ENCODE peak calls at places on chromosomes 4 and X, in nine cellular contexts. W is PC-3; F is fibroblast of pulmonary artery; N is upper lobe of left lung; E is left ventricle myocardium inferior; I is CD8-positive, alpha-beta T cell; X is cardiac fibroblast; H is tibial artery; P is heart left ventricle. U is an unnamed sample.

GRCh38 chrX:82163701-82164100 is 961.8 kb downstream of the SH3BGRL start:
- DNase-seq in X (no peak), N (no peak), W (peak), H (no peak), I (no peak), F (no peak), P (no peak), E (no peak), U (peak)

GRCh38 chr4:3420606-3420955 is 21.2 kb upstream of the HGFAC start:
- DNase-seq in P (peak), F (no peak), I (no peak), N (peak), X (no peak), H (no peak), W (no peak), E (peak), U (no peak)

GRCh38 chrX:24242649-24243556 is 71.0 kb downstream of the SUPT20HL2 start:
- DNase-seq in X (peak), N (no peak), E (peak), W (no peak), F (peak), H (peak), I (no peak), P (peak), U (peak)

GRCh38 chr4:106854970-106855369 is 181.1 kb downstream of the DKK2 start:
- DNase-seq in E (no peak), X (no peak), H (no peak), N (no peak), F (no peak), I (no peak), W (no peak), P (no peak), U (peak)

GRCh38 chr4:120658772-120659171 is 263.8 kb downstream of the PRDM5 start:
- DNase-seq in N (no peak), E (no peak), I (no peak), P (no peak), W (no peak), X (peak), F (peak), H (no peak), U (no peak)

GRCh38 chr4:183797445-183798248 is 107.5 kb upstream of the STOX2 start:
- DNase-seq in F (peak), H (no peak), P (peak), W (no peak), I (no peak), N (peak), X (peak), E (peak), U (peak)

GRCh38 chr4:139942284-139942683 is 211.7 kb downstream of the MAML3 start:
- DNase-seq in P (no peak), H (no peak), X (no peak), W (no peak), N (no peak), I (no peak), E (no peak), F (no peak), U (no peak)

GRCh38 chr4:37685211-37685725 is 908 bp downstream of the RELL1 start:
- DNase-seq in E (no peak), H (no peak), F (peak), I (peak), P (no peak), X (peak), N (no peak), W (no peak), U (peak)

GRCh38 chrX:42027367-42028025 is 104.1 kb upstream of the CASK start:
- DNase-seq in I (no peak), F (no peak), W (no peak), P (no peak), N (no peak), H (no peak), X (no peak), E (no peak), U (no peak)

GRCh38 chr4:2914220-2915126 is 48.7 kb downstream of the NOP14 start:
- DNase-seq in X (no peak), F (no peak), I (peak), E (no peak), H (no peak), P (no peak), N (no peak), W (no peak), U (no peak)

GRCh38 chr4:30837131-30837539 is 117.0 kb downstream of the PCDH7 start:
- DNase-seq in I (no peak), N (no peak), W (no peak), H (no peak), P (no peak), F (peak), X (peak), E (no peak), U (no peak)

GRCh38 chrX:50876551-50876950 is 34.0 kb upstream of the BMP15 start:
- DNase-seq in E (no peak), H (no peak), N (no peak), I (no peak), W (no peak), P (no peak), X (no peak), F (no peak), U (no peak)

GRCh38 chr4:53558061-53558801 is 33.1 kb downstream of the LNX1 start:
- DNase-seq in I (no peak), N (no peak), X (peak), P (no peak), E (no peak), W (peak), F (peak), H (no peak), U (peak)

GRCh38 chrX:140433582-140433981 is 71.3 kb downstream of the SOX3 start:
- DNase-seq in P (no peak), E (no peak), N (no peak), X (no peak), I (no peak), H (no peak), F (no peak), W (no peak), U (peak)

GRCh38 chrX:65406532-65406931 is 128.1 kb downstream of the LAS1L start:
- DNase-seq in X (no peak), E (no peak), P (no peak), N (peak), H (no peak), F (no peak), I (peak), W (no peak), U (no peak)

GRCh38 chrX:118745570-118745969 is 18.2 kb downstream of the IL13RA1 start:
- DNase-seq in F (peak), E (no peak), I (no peak), P (no peak), N (no peak), W (no peak), H (no peak), X (peak), U (no peak)

GRCh38 chrX:84219551-84219950 is 31.6 kb upstream of the RPS6KA6 start:
- DNase-seq in P (no peak), E (no peak), I (no peak), F (no peak), X (no peak), H (no peak), N (no peak), W (no peak), U (no peak)

GRCh38 chrX:39903937-39904336 is 193.8 kb downstream of the BCOR start:
- DNase-seq in F (peak), X (peak), H (no peak), W (peak), E (no peak), I (no peak), N (no peak), P (no peak), U (peak)

GRCh38 chrX:78455901-78456300 is 128.5 kb upstream of the CYSLTR1 start:
- DNase-seq in H (no peak), E (no peak), W (peak), X (no peak), F (peak), N (no peak), P (no peak), I (no peak), U (no peak)

GRCh38 chr4:73676881-73677323 is 56.7 kb upstream of the RASSF6 start:
- DNase-seq in H (no peak), F (peak), W (peak), X (peak), P (peak), I (no peak), E (no peak), N (no peak), U (no peak)

GRCh38 chrX:153953342-153953830 is 8.9 kb upstream of the RENBP start:
- DNase-seq in E (peak), N (no peak), W (peak), I (peak), X (peak), P (peak), F (peak), H (peak), U (peak)

GRCh38 chr4:6087669-6088068 is 69.4 kb upstream of the C4orf50 start:
- DNase-seq in E (no peak), H (no peak), N (no peak), F (peak), X (peak), P (no peak), I (no peak), W (peak), U (peak)

GRCh38 chr4:158671665-158671914 is at the start of gene C4orf46:
- DNase-seq in N (peak), W (peak), H (no peak), P (no peak), E (no peak), X (no peak), F (no peak), I (no peak), U (no peak)

GRCh38 chr4:82431026-82431745 is 796 bp downstream of the ENOPH1 start:
- DNase-seq in W (peak), N (peak), I (peak), F (peak), P (peak), E (no peak), H (no peak), X (peak), U (peak)

GRCh38 chr4:32830160-32830559 is 2110.0 kb downstream of the PCDH7 start:
- DNase-seq in F (no peak), P (no peak), I (no peak), H (no peak), W (no peak), X (no peak), E (no peak), N (no peak), U (no peak)

GRCh38 chr4:48546336-48546735 is 56.3 kb downstream of the ZAR1 start:
- DNase-seq in X (peak), E (no peak), W (peak), H (no peak), P (no peak), F (peak), N (no peak), I (no peak), U (peak)

GRCh38 chr4:96355414-96355813 is 515.5 kb downstream of the PDHA2 start:
- DNase-seq in W (no peak), P (no peak), I (no peak), F (no peak), N (no peak), E (no peak), X (no peak), H (no peak), U (no peak)

GRCh38 chr4:7867191-7867590 is 72.5 kb downstream of the AFAP1 start:
- DNase-seq in I (no peak), P (no peak), H (no peak), X (no peak), F (no peak), W (no peak), N (peak), E (no peak), U (no peak)

GRCh38 chrX:47264507-47265173 is 31.8 kb downstream of the USP11 start:
- DNase-seq in X (peak), H (no peak), W (peak), N (no peak), I (no peak), F (peak), E (no peak), P (no peak), U (peak)

GRCh38 chr4:147362868-147363440 is 117.9 kb upstream of the EDNRA start:
- DNase-seq in E (peak), W (peak), I (no peak), X (peak), P (peak), H (peak), N (no peak), F (peak), U (peak)

DNA sequence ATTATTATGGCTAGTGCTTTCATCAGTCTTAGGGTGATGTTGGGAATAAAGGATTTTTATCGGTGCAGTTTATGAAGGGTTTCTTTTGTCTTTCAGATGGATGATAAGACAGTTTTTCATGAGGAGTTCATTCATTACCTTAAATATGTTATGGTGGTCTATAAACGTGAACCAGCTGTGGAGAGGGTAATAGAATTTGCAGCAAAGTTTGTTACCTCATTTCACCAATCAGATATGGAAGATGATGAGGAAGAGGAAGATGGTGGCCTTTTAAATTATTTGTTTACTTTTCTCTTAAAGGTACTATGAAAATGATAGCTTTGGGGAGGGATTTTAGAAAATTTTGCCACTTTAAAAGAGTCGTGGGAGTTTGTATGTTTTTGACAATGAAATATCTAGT is 1.3 kb downstream of the NCAPG start:
- DNase-seq in P (no peak), X (no peak), F (no peak), I (no peak), E (no peak), H (no peak), W (no peak), N (no peak), U (no peak)
- H3K4me3 ChIP-seq in P (peak), X (peak), F (peak), I (no peak), E (no peak), H (no peak), W (peak), N (peak), U (peak)

GRCh38 chr4:170128219-170128804 is 38.6 kb upstream of the AADAT start:
- DNase-seq in H (no peak), W (no peak), I (no peak), F (no peak), X (no peak), N (no peak), P (no peak), E (no peak), U (no peak)
- H3K4me3 ChIP-seq in H (no peak), W (no peak), I (no peak), F (no peak), X (no peak), N (no peak), P (no peak), E (no peak), U (no peak)

DNA sequence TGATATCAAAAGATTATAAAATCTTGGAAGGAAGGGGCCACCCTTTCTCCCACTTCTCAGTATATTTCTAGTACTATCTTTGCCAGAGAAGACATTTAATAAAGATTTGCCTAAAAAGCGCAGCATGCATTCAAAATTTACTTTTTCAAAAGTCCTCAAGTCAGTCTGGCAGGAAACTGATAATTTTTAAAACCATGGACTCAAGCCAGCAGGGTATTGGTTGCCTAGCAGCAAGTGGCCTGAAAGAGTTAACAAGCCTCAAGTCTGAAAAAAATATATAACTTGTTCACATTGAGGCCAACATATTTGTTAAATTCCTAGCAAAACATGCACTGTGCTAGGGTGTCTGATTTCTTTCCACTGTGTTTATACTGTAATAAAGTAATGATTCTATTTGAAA is 218.4 kb upstream of the FGF13 start:
- DNase-seq in W (no peak), N (no peak), E (no peak), F (no peak), H (no peak), P (no peak), X (no peak), I (no peak), U (no peak)
- H3K4me3 ChIP-seq in W (no peak), N (no peak), E (no peak), F (no peak), H (no peak), P (no peak), X (no peak), I (no peak), U (no peak)

GRCh38 chr4:168498259-168498658 is 1.4 kb downstream of the PALLD start:
- DNase-seq in X (no peak), E (no peak), N (no peak), H (no peak), W (no peak), F (peak), I (no peak), P (no peak), U (no peak)
- H3K4me3 ChIP-seq in X (no peak), E (peak), N (no peak), H (no peak), W (no peak), F (no peak), I (no peak), P (peak), U (no peak)

GRCh38 chr4:46389301-46389761 is 597 bp downstream of the GABRA2 start:
- DNase-seq in W (no peak), P (no peak), E (no peak), H (no peak), N (no peak), F (peak), I (no peak), X (peak), U (no peak)
- H3K4me3 ChIP-seq in W (no peak), P (peak), E (peak), H (peak), N (peak), F (peak), I (no peak), X (no peak), U (no peak)

GRCh38 chr4:54571762-54572542 is 85.8 kb upstream of the KIT start:
- DNase-seq in W (no peak), N (no peak), H (no peak), E (no peak), I (no peak), X (no peak), F (no peak), P (no peak), U (no peak)

GRCh38 chr4:54568184-54568583 is 89.6 kb upstream of the KIT start:
- DNase-seq in E (no peak), F (peak), H (no peak), I (no peak), W (peak), N (no peak), X (peak), P (no peak), U (peak)

GRCh38 chr4:54567327-54567726 is 90.4 kb upstream of the KIT start:
- DNase-seq in F (no peak), X (no peak), N (no peak), I (no peak), P (no peak), E (no peak), W (no peak), H (no peak), U (no peak)

GRCh38 chr4:54571293-54571723 is 86.4 kb upstream of the KIT start:
- DNase-seq in I (no peak), F (no peak), P (no peak), W (no peak), E (no peak), N (peak), H (no peak), X (no peak), U (no peak)

GRCh38 chr4:54570822-54571221 is 86.9 kb upstream of the KIT start:
- DNase-seq in H (no peak), W (no peak), P (no peak), F (no peak), X (no peak), E (no peak), I (no peak), N (no peak), U (no peak)
- H3K4me3 ChIP-seq in H (no peak), W (no peak), P (no peak), F (no peak), X (no peak), E (no peak), I (no peak), N (no peak), U (no peak)

GRCh38 chrX:34491126-34491525 is 166.0 kb downstream of the TMEM47 start:
- DNase-seq in E (no peak), X (no peak), W (no peak), F (no peak), I (no peak), P (no peak), H (no peak), N (no peak), U (no peak)
- H3K4me3 ChIP-seq in E (no peak), X (no peak), W (no peak), F (no peak), I (no peak), P (no peak), H (no peak), N (no peak), U (no peak)